ENCODE peak calls at places on chromosomes 7 and 10, in six cellular contexts. Y, S, K, M, W and D are unnamed samples.
A peak's percentile ranks its signal among the peaks of the same experiment; 100 is the strongest.

GRCh38 chr10:97401455-97401919 is 347 bp upstream of the RRP12 start:
- DNase-seq in Y (no peak), W (no peak), M (no peak), S (no peak), K (no peak), D (no peak)

GRCh38 chr10:73890261-73890660 is 15.9 kb upstream of the CAMK2G start:
- DNase-seq in M (no peak), S (no peak), K (no peak), Y (no peak), W (no peak), D (no peak)

GRCh38 chr10:98646998-98647917 is 200.5 kb upstream of the HPS1 start:
- DNase-seq in K (no peak), Y (no peak), M (no peak), S (no peak), W (no peak), D (no peak)

GRCh38 chr7:55253188-55253587 is 111.9 kb upstream of the LANCL2 start:
- DNase-seq in K (no peak), M (no peak), W (no peak), S (no peak), Y (no peak), D (no peak)

GRCh38 chr7:41219276-41219675 is 483.6 kb downstream of the INHBA start:
- DNase-seq in M (no peak), K (no peak), S (no peak), W (no peak), Y (no peak), D (no peak)

GRCh38 chr10:32646535-32646934 is 200.6 kb downstream of the CCDC7 start:
- DNase-seq in W (no peak), K (no peak), M (no peak), Y (no peak), S (no peak), D (no peak)

GRCh38 chr10:100996678-100997363 is 2.8 kb upstream of the LZTS2 start:
- DNase-seq in Y (peak; percentile 45), S (no peak), W (no peak), K (no peak), M (peak; percentile 37), D (peak; percentile 63)

GRCh38 chr7:33346055-33346454 is 216.7 kb downstream of the BBS9 start:
- DNase-seq in S (no peak), M (no peak), K (no peak), W (no peak), Y (no peak), D (no peak)

GRCh38 chr10:34504534-34504933 is 310.6 kb downstream of the PARD3 start:
- DNase-seq in Y (peak; percentile 44), W (no peak), M (no peak), K (peak; percentile 54), S (no peak), D (no peak)

GRCh38 chr7:28106316-28106957 is 74.2 kb downstream of the JAZF1 start:
- DNase-seq in W (no peak), K (peak; percentile 90), M (no peak), S (peak; percentile 26), Y (no peak), D (no peak)

GRCh38 chr10:33669861-33670385 is 335.5 kb upstream of the NRP1 start:
- DNase-seq in W (no peak), K (no peak), S (no peak), Y (no peak), M (no peak), D (no peak)

GRCh38 chr10:86632009-86632800 is 22.1 kb upstream of the OPN4 start:
- DNase-seq in W (no peak), M (no peak), Y (peak; percentile 52), K (no peak), S (peak; percentile 58), D (no peak)

GRCh38 chr7:2953588-2954407 is 89.9 kb downstream of the CARD11 start:
- DNase-seq in S (no peak), K (no peak), M (no peak), Y (no peak), W (no peak), D (peak; percentile 11)

GRCh38 chr7:29019896-29020295 is 61.8 kb upstream of the TRIL start:
- DNase-seq in K (no peak), Y (no peak), S (peak; percentile 30), W (no peak), M (no peak), D (no peak)

GRCh38 chr10:74877899-74878298 is 51.5 kb downstream of the KAT6B start:
- DNase-seq in Y (no peak), M (no peak), S (no peak), K (no peak), W (no peak), D (no peak)

GRCh38 chr7:113179313-113179712 is 61.0 kb upstream of the SMIM30 start:
- DNase-seq in Y (peak; percentile 26), M (no peak), S (no peak), K (no peak), W (no peak), D (no peak)

GRCh38 chr7:83413425-83413824 is 235.5 kb downstream of the SEMA3E start:
- DNase-seq in W (no peak), M (no peak), Y (no peak), K (peak; percentile 3), S (no peak), D (no peak)

GRCh38 chr10:71725998-71726672 is 6.6 kb upstream of the C10orf105 start:
- DNase-seq in W (no peak), Y (peak; percentile 57), S (no peak), M (no peak), K (peak; percentile 30), D (no peak)

GRCh38 chr10:51427758-51428157 is 271.6 kb downstream of the CSTF2T start:
- DNase-seq in Y (no peak), K (no peak), S (no peak), W (no peak), M (no peak), D (no peak)

GRCh38 chr7:74606101-74606908 is 51.2 kb upstream of the GTF2I start:
- DNase-seq in Y (peak; percentile 42), K (peak; percentile 19), M (peak; percentile 61), W (peak; percentile 20), S (peak; percentile 34), D (peak; percentile 47)